ENCODE peak calls at places on chromosome 11, in five cellular contexts. G is K562, A is mucosa of descending colon, E is fibroblast of lung, B is heart right ventricle. T is an unnamed sample. For H3K4me1, the result is how much of the 10 kb centered on the place peaks cover.

GRCh38 chr11:43924112-43924855 is 18.2 kb upstream of the C11orf96 start:
- DNase-seq in G (no peak), A (no peak), E (no peak), B (no peak), T (no peak)

GRCh38 chr11:20066013-20066782 is 94.1 kb downstream of the DBX1 start:
- DNase-seq in G (no peak), A (no peak), E (no peak), B (no peak), T (no peak)

GRCh38 chr11:93133710-93134109 is 64.1 kb downstream of the SLC36A4 start:
- DNase-seq in G (no peak), A (no peak), E (peak), B (no peak), T (no peak)

GRCh38 chr11:73201249-73201648 is 16.8 kb upstream of the P2RY2 start:
- DNase-seq in G (no peak), A (no peak), E (peak), B (no peak), T (no peak)

GRCh38 chr11:45665933-45666647 is 668 bp upstream of the CHST1 start:
- DNase-seq in G (no peak), A (no peak), E (peak), B (no peak), T (peak)

GRCh38 chr11:108364159-108364558 is 103.2 kb downstream of the C11orf65 start:
- DNase-seq in G (no peak), A (no peak), E (peak), B (no peak), T (no peak)

GRCh38 chr11:74446445-74446844 is 20.9 kb downstream of the KCNE3 start:
- DNase-seq in G (no peak), A (no peak), E (no peak), B (no peak), T (no peak)

GRCh38 chr11:111957663-111958415 is 20.7 kb downstream of the DIXDC1 start:
- DNase-seq in G (no peak), A (no peak), E (no peak), B (no peak), T (no peak)

GRCh38 chr11:129737535-129738230 is 78.0 kb upstream of the TMEM45B start:
- DNase-seq in G (no peak), A (no peak), E (no peak), B (no peak), T (no peak)

GRCh38 chr11:8267831-8268529 is 4.3 kb upstream of the LMO1 start:
- DNase-seq in G (no peak), A (no peak), E (no peak), B (no peak), T (no peak)

GRCh38 chr11:68821670-68822069 is 20.0 kb downstream of the CPT1A start:
- DNase-seq in G (no peak), A (no peak), E (no peak), B (no peak), T (no peak)

GRCh38 chr11:63375434-63375833 is 5.8 kb downstream of the SLC22A9 start:
- DNase-seq in G (no peak), A (no peak), E (no peak), B (no peak), T (no peak)

GRCh38 chr11:34775417-34775888 is 140.7 kb downstream of the APIP start:
- DNase-seq in G (no peak), A (no peak), E (no peak), B (no peak), T (no peak)

GRCh38 chr11:6640036-6640984 is 15.3 kb downstream of the DCHS1 start:
- DNase-seq in G (no peak), A (no peak), E (no peak), B (no peak), T (no peak)

GRCh38 chr11:63918576-63919171 is 1.7 kb upstream of the RCOR2 start:
- DNase-seq in G (peak), A (no peak), E (peak), B (peak), T (no peak)

GRCh38 chr11:102111011-102111786 is 952 bp downstream of the YAP1 start:
- DNase-seq in G (no peak), A (peak), E (peak), B (peak), T (peak)

GRCh38 chr11:63573881-63574855 is 11.0 kb upstream of the PLAAT2 start:
- DNase-seq in G (peak), A (peak), E (peak), B (peak), T (no peak)

GRCh38 chr11:13761712-13762111 is 93.2 kb downstream of the FAR1 start:
- DNase-seq in G (no peak), A (no peak), E (no peak), B (no peak), T (no peak)

GRCh38 chr11:102819491-102819890 is 21.5 kb upstream of the MMP1 start:
- DNase-seq in G (no peak), A (no peak), E (no peak), B (no peak), T (no peak)

GRCh38 chr11:43359432-43359818 is 705 bp downstream of the TTC17 start:
- DNase-seq in G (peak), A (no peak), E (peak), B (no peak), T (no peak)

GRCh38 chr11:88338223-88338661 is 706 bp upstream of the CTSC start:
- DNase-seq in G (peak), A (peak), E (peak), B (peak), T (peak)

GRCh38 chr11:7292902-7293301 is 41.2 kb downstream of the SYT9 start:
- DNase-seq in G (no peak), A (no peak), E (no peak), B (no peak), T (no peak)

GRCh38 chr11:38824573-38824972 is 2226.5 kb upstream of the RAG2 start:
- DNase-seq in G (no peak), A (no peak), E (peak), B (no peak), T (no peak)

GRCh38 chr11:30567148-30567547 is 19.0 kb downstream of the MPPED2 start:
- DNase-seq in G (no peak), A (no peak), E (peak), B (no peak), T (no peak)

GRCh38 chr11:71145988-71146824 is 106.2 kb downstream of the SHANK2 start:
- DNase-seq in G (no peak), A (no peak), E (no peak), B (no peak), T (no peak)

GRCh38 chr11:82315093-82315492 is 418.6 kb downstream of the FAM181B start:
- DNase-seq in G (no peak), A (no peak), E (no peak), B (no peak), T (no peak)

GRCh38 chr11:129530154-129530895 is 154.7 kb downstream of the BARX2 start:
- DNase-seq in G (no peak), A (no peak), E (no peak), B (no peak), T (no peak)

GRCh38 chr11:63845305-63845704 is 6.4 kb downstream of the MARK2 start:
- DNase-seq in G (no peak), A (no peak), E (peak), B (no peak), T (no peak)

GRCh38 chr11:33257160-33257896 is at the start of gene HIPK3:
- DNase-seq in G (peak), A (peak), E (peak), B (peak), T (peak)

GRCh38 chr11:84355911-84356310 is 1069.7 kb upstream of the CCDC90B start:
- DNase-seq in G (no peak), A (no peak), E (no peak), B (no peak), T (no peak)

DNA sequence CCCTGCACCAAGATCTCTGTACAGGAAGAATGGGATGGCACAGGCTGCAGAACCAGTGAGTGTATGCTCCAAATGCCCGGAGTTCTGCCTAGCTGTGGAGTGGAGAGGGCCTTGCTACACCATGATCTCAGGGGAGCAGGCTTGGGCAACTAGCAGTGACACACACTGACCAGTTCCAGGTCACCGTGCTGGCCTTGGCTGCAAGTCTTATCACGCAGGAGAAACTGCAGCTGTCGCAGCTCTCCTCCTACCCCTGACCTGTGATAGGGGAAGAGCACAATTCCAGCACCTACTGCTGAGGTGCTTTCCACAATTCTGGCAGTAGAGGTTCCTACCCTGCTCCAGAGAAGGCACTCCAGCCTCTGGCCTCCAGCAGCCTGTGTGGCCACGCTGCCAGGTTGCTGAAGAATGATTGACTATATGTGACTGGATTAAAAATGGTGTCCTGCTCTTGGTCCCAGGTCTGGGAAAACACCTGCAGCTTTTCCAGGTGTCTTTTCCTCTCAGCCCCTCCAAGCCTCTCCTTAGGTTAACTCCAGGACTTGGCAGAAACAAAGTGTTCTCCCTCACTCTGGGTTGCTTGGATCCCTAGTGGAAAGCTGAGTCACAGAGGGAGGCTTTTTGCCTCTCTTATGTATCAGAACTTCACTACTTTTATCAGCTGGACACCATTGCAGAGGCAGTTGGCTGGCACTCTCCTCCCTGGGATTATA is 43.3 kb upstream of the PTPN5 start:
- DNase-seq in G (no peak), A (no peak), E (no peak), B (no peak), T (no peak)
- H3K4me3 ChIP-seq in G (no peak), A (no peak), E (no peak), B (no peak), T (no peak)

DNA sequence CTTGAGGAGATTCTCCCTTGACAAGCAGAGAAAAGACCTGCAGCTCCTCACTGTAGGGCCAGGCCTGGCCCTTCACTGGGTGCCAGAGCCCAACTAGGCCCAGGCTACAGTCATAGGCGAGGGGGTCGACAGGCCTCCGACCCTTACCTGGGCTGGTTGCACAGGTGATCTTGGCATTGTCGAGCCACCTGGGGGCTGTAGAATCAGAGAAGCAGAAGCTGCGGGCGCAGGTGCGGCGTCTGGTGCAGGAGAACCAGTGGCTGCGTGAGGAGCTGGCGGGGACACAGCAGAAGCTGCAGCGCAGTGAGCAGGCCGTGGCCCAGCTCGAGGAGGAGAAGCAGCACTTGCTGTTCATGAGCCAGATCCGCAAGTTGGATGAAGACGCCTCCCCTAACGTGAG is 6.9 kb upstream of the RAB1B start:
- DNase-seq in G (no peak), A (no peak), E (no peak), B (no peak), T (no peak)
- H3K4me1 ChIP-seq in G (under half), A (under half), E (under half), B (under half), T (under half)

GRCh38 chr11:105268404-105269062 is 129.0 kb upstream of the CARD18 start:
- DNase-seq in G (no peak), A (no peak), E (no peak), B (no peak), T (no peak)

GRCh38 chr11:105265859-105266258 is 126.3 kb upstream of the CARD18 start:
- DNase-seq in G (no peak), A (no peak), E (peak), B (no peak), T (no peak)

GRCh38 chr11:105274631-105275030 is 135.1 kb upstream of the CARD18 start:
- DNase-seq in G (no peak), A (no peak), E (no peak), B (no peak), T (no peak)

GRCh38 chr11:105273660-105274280 is 134.2 kb upstream of the CARD18 start:
- DNase-seq in G (no peak), A (no peak), E (no peak), B (no peak), T (no peak)

GRCh38 chr11:105269862-105270261 is 130.3 kb upstream of the CARD18 start:
- DNase-seq in G (no peak), A (no peak), E (no peak), B (no peak), T (no peak)
- TF ChIP-seq CTCF in G (no peak), A (no peak), E (no peak), B (no peak), T (no peak)

GRCh38 chr11:118152020-118152551 is 537 bp downstream of the SCN4B start:
- DNase-seq in G (no peak), A (no peak), E (no peak), B (no peak), T (no peak)
- H3K4me3 ChIP-seq in G (no peak), A (no peak), E (peak), B (peak), T (peak)

GRCh38 chr11:96055706-96056387 is 131.9 kb upstream of the MTMR2 start:
- DNase-seq in G (no peak), A (no peak), E (peak), B (no peak), T (no peak)

GRCh38 chr11:96052921-96053631 is 129.2 kb upstream of the MTMR2 start:
- DNase-seq in G (no peak), A (no peak), E (peak), B (peak), T (no peak)

GRCh38 chr11:96051820-96052219 is 127.9 kb upstream of the MTMR2 start:
- DNase-seq in G (no peak), A (no peak), E (no peak), B (no peak), T (no peak)

GRCh38 chr11:96056581-96056980 is 132.7 kb upstream of the MTMR2 start:
- DNase-seq in G (no peak), A (no peak), E (no peak), B (no peak), T (no peak)

DNA sequence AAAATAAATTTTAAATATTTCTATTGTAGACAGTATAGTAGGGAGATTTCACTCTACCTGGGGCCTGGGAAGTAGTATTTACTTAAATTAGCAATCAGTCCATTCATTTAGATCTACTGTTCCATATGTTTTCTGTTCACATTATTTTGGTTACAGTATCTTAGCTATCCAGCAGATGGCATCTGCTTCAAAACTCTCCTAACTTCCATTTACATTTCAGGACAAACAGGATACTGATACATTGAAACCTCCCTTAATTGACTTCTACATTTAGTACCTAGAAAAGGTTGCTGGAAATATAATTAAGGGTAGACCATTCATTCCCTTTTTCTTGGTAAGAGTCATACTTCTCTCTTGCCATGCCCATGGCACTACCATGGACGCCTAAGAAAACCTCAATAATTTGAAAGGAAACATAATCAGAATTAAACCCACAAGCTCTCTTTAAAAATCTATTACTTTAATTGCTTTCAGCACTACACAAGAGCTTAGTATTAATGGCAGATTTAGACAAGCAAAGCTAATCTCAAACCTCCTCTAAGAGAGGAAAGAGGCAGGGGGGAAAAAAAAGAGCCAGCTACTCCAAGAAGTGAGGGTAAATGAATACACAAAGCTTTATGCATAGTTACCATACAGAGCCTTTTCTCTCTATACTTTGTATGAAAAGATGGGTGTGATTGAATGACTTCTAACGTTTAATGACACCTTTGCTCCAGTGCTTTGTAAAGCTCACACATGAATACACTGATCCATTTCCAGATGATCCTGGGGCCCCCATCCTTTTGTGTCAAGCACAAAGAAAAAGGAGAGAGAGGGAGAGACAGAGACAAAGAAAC is 131.2 kb upstream of the MTMR2 start:
- DNase-seq in G (peak), A (no peak), E (peak), B (no peak), T (no peak)
- H3K4me1 ChIP-seq in G (under half), A (under half), E (under half), B (under half), T (under half)

GRCh38 chr11:357582-357981 is 11.7 kb upstream of the B4GALNT4 start:
- DNase-seq in G (no peak), A (no peak), E (no peak), B (no peak), T (no peak)
- TF ChIP-seq CTCF in G (no peak), A (no peak), E (no peak), B (no peak), T (no peak)

GRCh38 chr11:65945430-65945911 is at the start of gene TSGA10IP:
- DNase-seq in G (no peak), A (no peak), E (no peak), B (no peak), T (no peak)
- H3K4me3 ChIP-seq in G (no peak), A (no peak), E (no peak), B (no peak), T (no peak)

DNA sequence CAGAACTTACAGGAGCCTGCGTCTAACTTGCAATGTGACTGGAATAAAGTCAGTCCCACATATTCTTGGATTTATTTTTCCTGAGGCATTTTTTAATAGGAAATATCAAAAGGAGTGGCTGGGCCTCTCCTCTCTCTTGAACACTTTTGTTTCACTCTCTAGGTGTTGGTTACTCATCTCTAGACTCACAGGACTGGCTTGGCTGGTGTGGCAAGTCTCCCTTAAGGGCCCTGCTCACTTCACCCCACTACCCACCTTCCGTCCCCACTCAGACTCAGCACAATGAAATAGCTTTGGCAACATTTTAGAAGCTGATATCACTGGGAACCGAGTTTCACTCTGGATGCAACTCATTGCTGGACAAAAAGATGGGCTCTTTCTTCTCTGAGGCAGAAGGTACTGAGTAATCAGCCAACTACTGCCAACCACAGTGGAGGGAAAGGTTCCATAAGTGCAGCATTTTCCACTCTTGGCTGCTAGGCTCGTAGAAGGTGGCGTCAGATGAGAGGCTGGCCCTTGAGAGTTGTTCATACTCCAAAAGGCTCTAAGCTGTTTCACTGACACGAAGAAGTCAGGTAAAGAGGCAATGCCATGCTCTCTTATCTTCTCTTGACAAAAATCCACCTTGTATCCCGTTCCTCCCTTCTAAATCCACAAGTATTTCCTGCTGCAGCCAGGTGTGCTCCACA is 390.6 kb downstream of the SOX6 start:
- DNase-seq in G (no peak), A (no peak), E (no peak), B (no peak), T (no peak)
- H3K4me1 ChIP-seq in G (under half), A (under half), E (under half), B (under half), T (half or more)

GRCh38 chr11:47269002-47269828 is 718 bp upstream of the MADD start:
- DNase-seq in G (peak), A (peak), E (peak), B (peak), T (peak)
- TF ChIP-seq CTCF in G (peak), A (peak), E (peak), B (no peak), T (no peak)